ENCODE peak calls at places on chromosomes 1 and 21, in seven cellular contexts. R is psoas muscle, H is adrenal gland, X is AG09309, V is HCT116, Q is body of pancreas, C is HFF-Myc. Z is an unnamed sample.

GRCh38 chr1:32494196-32494595 is 29.3 kb downstream of the ZBTB8B start:
- DNase-seq in C (no peak), H (no peak), X (no peak), Q (no peak), R (no peak), V (no peak), Z (no peak)

GRCh38 chr1:56576880-56577858 is 2.2 kb downstream of the PLPP3 start:
- DNase-seq in R (no peak), Q (peak), H (no peak), C (no peak), X (no peak), V (peak), Z (peak)

GRCh38 chr1:75136921-75137641 is 2.9 kb downstream of the LHX8 start:
- DNase-seq in V (no peak), R (no peak), X (no peak), H (no peak), Q (no peak), C (no peak), Z (no peak)

GRCh38 chr1:29876902-29877301 is 640.6 kb downstream of the PTPRU start:
- DNase-seq in R (no peak), Q (no peak), V (no peak), C (no peak), X (no peak), H (no peak), Z (no peak)

GRCh38 chr1:180114546-180114945 is 40.1 kb upstream of the QSOX1 start:
- DNase-seq in X (no peak), H (no peak), V (no peak), C (no peak), Q (no peak), R (no peak), Z (no peak)

GRCh38 chr21:37675202-37675801 is 241.0 kb downstream of the KCNJ6 start:
- DNase-seq in X (no peak), V (peak), Q (peak), H (peak), R (peak), C (peak), Z (peak)

GRCh38 chr1:56816264-56816663 is 2.9 kb downstream of the FYB2 start:
- DNase-seq in X (no peak), V (no peak), C (no peak), R (no peak), Q (no peak), H (no peak), Z (no peak)

GRCh38 chr21:38525454-38525853 is 27.2 kb upstream of the ERG start:
- DNase-seq in C (no peak), V (no peak), X (no peak), R (no peak), Q (no peak), H (no peak), Z (no peak)

GRCh38 chr1:202938287-202938925 is 11.4 kb upstream of the KLHL12 start:
- DNase-seq in X (no peak), Q (no peak), V (no peak), H (no peak), C (no peak), R (no peak), Z (no peak)

GRCh38 chr1:112840631-112841624 is 115.1 kb downstream of the SLC16A1 start:
- DNase-seq in R (no peak), H (no peak), Q (no peak), C (no peak), X (no peak), V (no peak), Z (no peak)

GRCh38 chr21:39705849-39706248 is 39.1 kb upstream of the IGSF5 start:
- DNase-seq in V (no peak), C (no peak), R (no peak), H (no peak), Q (no peak), X (peak), Z (no peak)

GRCh38 chr1:115647000-115647399 is 5.2 kb downstream of the VANGL1 start:
- DNase-seq in Q (no peak), R (no peak), V (no peak), H (no peak), C (no peak), X (no peak), Z (no peak)

GRCh38 chr1:70034403-70034802 is 171.0 kb downstream of the LRRC40 start:
- DNase-seq in R (no peak), C (peak), X (peak), V (peak), H (no peak), Q (no peak), Z (peak)

GRCh38 chr1:66553846-66554245 is 19.9 kb downstream of the SGIP1 start:
- DNase-seq in X (no peak), V (no peak), H (no peak), C (no peak), Q (no peak), R (no peak), Z (peak)

GRCh38 chr1:6445062-6445763 is 20.6 kb downstream of the ESPN start:
- DNase-seq in R (no peak), Q (peak), C (no peak), X (no peak), V (no peak), H (no peak), Z (peak)

GRCh38 chr1:184150776-184151531 is 99.4 kb downstream of the TSEN15 start:
- DNase-seq in C (no peak), V (no peak), H (no peak), X (no peak), Q (no peak), R (peak), Z (peak)

GRCh38 chr1:58619286-58620054 is 42.4 kb upstream of the TACSTD2 start:
- DNase-seq in Q (peak), X (no peak), C (no peak), V (no peak), H (no peak), R (no peak), Z (peak)

GRCh38 chr1:29579821-29580425 is 343.6 kb downstream of the PTPRU start:
- DNase-seq in V (peak), R (no peak), Q (no peak), H (no peak), C (peak), X (peak), Z (peak)

GRCh38 chr1:100414693-100415092 is 62.4 kb downstream of the CDC14A start:
- DNase-seq in R (no peak), V (no peak), X (no peak), H (no peak), Q (no peak), C (no peak), Z (peak)

GRCh38 chr1:56025942-56026341 is 553.4 kb downstream of the PLPP3 start:
- DNase-seq in V (no peak), X (no peak), C (no peak), R (no peak), Q (no peak), H (no peak), Z (no peak)

GRCh38 chr1:162335126-162335525 is 41.5 kb downstream of the SPATA46 start:
- DNase-seq in X (no peak), V (no peak), C (no peak), R (no peak), Q (no peak), H (no peak), Z (no peak)

GRCh38 chr1:118039170-118039569 is 109.6 kb downstream of the WDR3 start:
- DNase-seq in V (no peak), C (no peak), R (no peak), X (no peak), Q (no peak), H (no peak), Z (no peak)

GRCh38 chr1:62241357-62242131 is 46.9 kb downstream of the L1TD1 start:
- DNase-seq in Q (peak), H (peak), C (no peak), X (no peak), R (no peak), V (no peak), Z (no peak)

GRCh38 chr1:64823691-64824476 is 79.0 kb downstream of the RAVER2 start:
- DNase-seq in C (peak), V (peak), Q (peak), R (no peak), X (peak), H (peak), Z (peak)

GRCh38 chr1:201316556-201316955 is 33.2 kb downstream of the PKP1 start:
- DNase-seq in V (no peak), H (no peak), X (no peak), C (no peak), Q (no peak), R (no peak), Z (no peak)

GRCh38 chr1:82154231-82154630 is 353.5 kb downstream of the ADGRL2 start:
- DNase-seq in H (no peak), X (no peak), R (no peak), Q (no peak), C (no peak), V (no peak), Z (no peak)

GRCh38 chr1:91731815-91732214 is 154.1 kb downstream of the TGFBR3 start:
- DNase-seq in R (no peak), Q (no peak), X (no peak), C (no peak), V (no peak), H (no peak), Z (no peak)

GRCh38 chr1:74415935-74416334 is 96.5 kb downstream of the LRRC53 start:
- DNase-seq in Q (no peak), C (no peak), V (no peak), R (no peak), X (no peak), H (no peak), Z (no peak)

GRCh38 chr1:80363689-80364475 is 1357.4 kb upstream of the ADGRL4 start:
- DNase-seq in Q (no peak), R (no peak), X (no peak), V (no peak), C (no peak), H (no peak), Z (no peak)

GRCh38 chr1:86137458-86137857 is 19.1 kb downstream of the COL24A1 start:
- DNase-seq in Q (no peak), C (no peak), X (peak), R (no peak), H (no peak), V (no peak), Z (peak)

GRCh38 chr1:24562625-24563024 is 6.7 kb downstream of the NCMAP start:
- DNase-seq in X (no peak), V (no peak), C (no peak), R (no peak), H (no peak), Q (peak), Z (no peak)

GRCh38 chr1:39877231-39877778 is 6.0 kb downstream of the TRIT1 start:
- DNase-seq in V (no peak), X (no peak), C (no peak), H (no peak), Q (no peak), R (no peak), Z (no peak)
- TF ChIP-seq CTCF in V (no peak), X (no peak), C (no peak), H (no peak), Q (no peak), R (no peak), Z (no peak)

GRCh38 chr1:27350673-27351540 is 9.1 kb downstream of the SYTL1 start:
- DNase-seq in C (no peak), X (no peak), H (no peak), R (peak), Q (no peak), V (no peak), Z (no peak)
- H3K4me3 ChIP-seq in C (no peak), X (no peak), H (no peak), R (peak), Q (no peak), V (no peak), Z (no peak)

DNA sequence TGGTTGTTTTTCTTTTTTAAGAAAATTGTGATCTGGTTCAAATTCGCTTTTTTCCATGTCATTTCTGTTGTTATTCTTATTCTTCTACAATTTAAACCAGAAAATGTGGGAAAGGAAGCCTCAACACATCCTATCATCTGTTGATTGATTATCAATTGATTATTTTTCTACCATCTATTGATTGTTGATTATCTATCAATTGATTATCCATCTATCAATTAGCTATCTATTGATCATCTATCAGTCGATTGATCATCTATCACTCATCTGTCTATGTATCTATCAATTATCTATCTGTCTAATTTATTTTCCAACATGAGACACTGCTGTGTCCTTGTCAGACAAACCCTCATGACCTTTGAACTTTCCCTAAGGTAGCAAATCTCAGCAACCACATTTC is 136.1 kb upstream of the ARHGEF16 start:
- DNase-seq in X (no peak), H (no peak), C (no peak), Q (no peak), R (no peak), V (no peak), Z (no peak)
- TF ChIP-seq CTCF in X (no peak), H (no peak), C (no peak), Q (no peak), R (no peak), V (no peak), Z (no peak)

DNA sequence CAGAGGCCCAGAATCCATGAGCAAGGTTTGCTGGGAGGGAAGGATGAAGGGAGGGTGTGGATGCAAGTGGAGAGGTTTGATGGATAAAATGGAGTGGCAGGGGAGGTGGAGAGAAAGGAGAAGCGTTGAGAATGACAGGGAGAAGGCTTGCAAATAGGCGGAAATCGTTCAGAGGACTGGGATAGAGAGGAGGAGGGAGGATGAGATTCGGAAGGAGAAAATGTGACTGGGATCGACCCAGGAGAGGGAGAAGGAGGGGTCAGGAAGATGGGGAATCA is 376 bp downstream of the AVPR1B start:
- DNase-seq in C (no peak), R (no peak), Q (no peak), H (no peak), V (no peak), X (no peak), Z (no peak)
- H3K4me3 ChIP-seq in C (no peak), R (peak), Q (no peak), H (no peak), V (no peak), X (no peak), Z (peak)

GRCh38 chr1:111469539-111469938 is 4.2 kb upstream of the C1orf162 start:
- DNase-seq in R (no peak), Q (no peak), V (no peak), H (no peak), C (no peak), X (no peak), Z (no peak)

GRCh38 chr1:111465754-111466153 is 8.0 kb upstream of the C1orf162 start:
- DNase-seq in V (no peak), Q (no peak), R (no peak), X (no peak), H (no peak), C (no peak), Z (no peak)

GRCh38 chr1:111466480-111466879 is 7.3 kb upstream of the C1orf162 start:
- DNase-seq in H (no peak), Q (no peak), V (no peak), R (no peak), C (no peak), X (no peak), Z (no peak)

GRCh38 chr1:111468717-111469100 is 5.1 kb upstream of the C1orf162 start:
- DNase-seq in X (no peak), Q (no peak), R (no peak), C (no peak), V (no peak), H (no peak), Z (no peak)

DNA sequence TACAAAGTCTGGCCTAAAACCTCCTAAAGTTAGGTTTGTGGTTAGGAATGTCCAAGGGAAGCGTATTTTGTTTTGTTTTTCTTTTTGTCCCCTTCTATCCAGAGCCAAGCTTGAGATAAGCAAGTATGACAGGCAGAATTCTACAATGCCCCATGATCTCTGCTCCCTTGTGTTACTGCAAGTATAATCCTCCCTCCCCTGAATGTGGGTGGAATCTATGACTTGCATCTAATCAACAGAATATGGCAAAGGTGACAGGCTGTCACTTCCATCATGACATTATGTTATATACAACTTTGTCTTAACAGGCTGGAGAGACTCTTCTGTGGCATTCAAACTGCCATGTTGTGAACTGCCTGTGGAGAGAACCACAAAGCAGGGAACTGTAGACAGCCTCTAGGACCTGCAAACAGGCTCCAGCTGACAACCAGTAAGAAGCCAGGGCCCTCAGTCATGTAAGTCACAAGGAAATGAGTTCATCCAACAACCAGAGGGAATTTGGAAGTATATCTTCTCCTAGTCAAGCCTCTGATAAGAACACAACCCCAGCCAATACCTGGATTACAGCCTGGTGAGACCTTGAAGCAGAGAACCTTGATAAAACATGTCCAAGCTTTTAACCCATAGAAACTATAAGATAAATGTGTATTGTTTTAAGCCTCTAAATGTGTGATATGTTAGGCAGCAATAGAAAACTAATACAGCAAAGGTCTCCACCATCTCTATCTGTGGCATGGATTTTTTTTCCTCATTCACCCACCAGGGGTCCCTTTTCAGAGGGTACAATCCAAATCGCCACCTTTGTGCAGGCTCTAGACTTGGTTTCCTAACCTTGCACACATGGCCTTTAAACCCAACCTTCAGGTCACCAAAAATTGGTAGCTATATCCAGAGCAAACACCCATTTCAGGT is 5.7 kb upstream of the C1orf162 start:
- DNase-seq in C (no peak), Q (no peak), H (no peak), V (no peak), R (no peak), X (no peak), Z (no peak)
- TF ChIP-seq CTCF in C (no peak), Q (no peak), H (no peak), V (no peak), R (no peak), X (no peak), Z (no peak)

GRCh38 chr1:205248793-205249601 is 21.3 kb downstream of the TMCC2 start:
- DNase-seq in Q (peak), C (no peak), V (no peak), H (peak), R (peak), X (no peak), Z (peak)

GRCh38 chr1:205245096-205245495 is 17.4 kb downstream of the TMCC2 start:
- DNase-seq in R (no peak), H (no peak), X (no peak), C (no peak), V (no peak), Q (no peak), Z (no peak)

GRCh38 chr1:205249651-205250050 is 21.9 kb downstream of the TMCC2 start:
- DNase-seq in Q (peak), H (no peak), X (no peak), R (no peak), V (no peak), C (no peak), Z (no peak)

GRCh38 chr1:205246426-205247119 is 18.8 kb downstream of the TMCC2 start:
- DNase-seq in R (peak), Q (no peak), C (no peak), H (no peak), X (no peak), V (no peak), Z (no peak)

GRCh38 chr1:205247130-205247921 is 19.6 kb downstream of the TMCC2 start:
- DNase-seq in V (no peak), H (no peak), C (no peak), X (no peak), Q (no peak), R (peak), Z (no peak)
- H3K4me3 ChIP-seq in V (no peak), H (no peak), C (no peak), X (no peak), Q (no peak), R (peak), Z (no peak)

GRCh38 chr1:13950637-13951036 is 250.6 kb downstream of the PRDM2 start:
- DNase-seq in R (no peak), Q (no peak), X (no peak), H (no peak), V (peak), C (no peak), Z (no peak)
- TF ChIP-seq CTCF in R (no peak), Q (no peak), X (no peak), H (no peak), V (peak), C (no peak), Z (no peak)

DNA sequence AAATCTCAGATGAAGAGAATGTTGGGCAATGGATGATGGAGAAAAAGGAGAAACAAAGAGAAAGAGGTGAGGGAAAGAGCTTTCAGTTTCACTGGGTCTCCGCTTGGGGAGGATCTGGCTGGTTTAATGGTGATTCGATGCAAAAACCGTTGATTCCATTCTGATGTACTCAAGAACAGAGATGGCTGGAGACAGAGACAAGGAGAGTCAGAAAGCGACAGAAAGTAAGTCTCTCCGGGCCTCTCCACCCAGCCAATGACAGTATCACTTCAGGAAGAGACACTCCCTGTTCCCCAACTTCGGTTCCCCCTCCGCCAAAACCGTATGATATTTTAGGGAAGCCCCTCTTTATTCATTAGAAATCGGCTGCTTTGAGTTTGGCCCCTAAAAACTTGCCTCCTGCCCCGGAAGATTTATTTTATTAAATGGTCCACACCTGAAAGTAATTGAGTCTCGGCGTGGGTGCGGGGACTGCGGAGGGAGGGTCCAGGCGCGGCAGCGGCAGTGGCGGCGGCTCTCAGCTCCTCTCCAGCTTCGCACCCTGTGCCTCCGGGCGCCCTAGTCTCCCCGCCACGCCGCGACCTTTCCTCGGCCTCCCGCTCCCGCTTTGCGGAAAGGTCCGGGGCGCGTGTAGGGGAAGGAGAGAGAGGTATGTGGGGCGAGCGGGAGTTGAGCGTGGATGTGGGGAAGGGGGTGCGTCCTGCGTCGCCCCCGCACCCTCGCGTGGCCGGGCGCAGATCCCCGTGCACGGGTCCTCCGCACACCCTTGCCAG is 13.2 kb upstream of the ALX3 start:
- DNase-seq in C (no peak), R (peak), V (no peak), H (no peak), X (no peak), Q (no peak), Z (no peak)
- H3K4me3 ChIP-seq in C (no peak), R (peak), V (no peak), H (peak), X (peak), Q (peak), Z (peak)